ENCODE peak calls at places on chromosomes 12 and 14, in ten cellular contexts. G is pancreas; Z is stimulated activated CD4-positive, alpha-beta T cell treated with anti-CD3 and anti-CD28 coated beads, Interleukin-2, amount 100 ng/mL, for 48 hours; E is stimulated activated CD8-positive, alpha-beta memory T cell treated with anti-CD3 and anti-CD28 coated beads, Interleukin-12 subunit alpha, Interleukin-12 subunit beta, amount 100 ng/mL, for 4 hours; T is foreskin melanocyte; D is mammary epithelial cell; M is breast epithelium; Y is HL-60; U is MM.1S; S is WERI-Rb-1. R is an unnamed sample.

GRCh38 chr12:93813972-93814821 is 137.0 kb downstream of the CRADD start:
- DNase-seq in U (no peak), D (no peak), T (no peak), Z (no peak), G (no peak), Y (no peak), M (peak), S (no peak), E (no peak), R (peak)

GRCh38 chr14:73783107-73783727 is 68.4 kb upstream of the PTGR2 start:
- DNase-seq in Y (no peak), G (peak), U (no peak), T (no peak), M (no peak), D (no peak), E (no peak), S (no peak), Z (no peak), R (no peak)

GRCh38 chr12:47818701-47819543 is 781 bp downstream of the HDAC7 start:
- DNase-seq in Y (no peak), D (no peak), M (no peak), S (peak), G (peak), Z (peak), E (no peak), U (peak), T (no peak), R (no peak)

GRCh38 chr12:53180931-53181645 is 363 bp upstream of the CSAD start:
- DNase-seq in U (peak), T (peak), G (peak), D (peak), Z (peak), M (peak), Y (peak), S (peak), E (peak), R (peak)

GRCh38 chr12:25131270-25131669 is 63.7 kb downstream of the DNAI7 start:
- DNase-seq in Z (no peak), S (no peak), D (no peak), Y (no peak), T (no peak), G (no peak), U (no peak), M (no peak), E (no peak), R (no peak)

GRCh38 chr12:2719405-2719804 is 75.4 kb upstream of the FKBP4 start:
- DNase-seq in G (no peak), Y (no peak), U (no peak), E (no peak), T (no peak), Z (no peak), M (no peak), D (no peak), S (no peak), R (no peak)

GRCh38 chr14:71726639-71727085 is 205.6 kb upstream of the RGS6 start:
- DNase-seq in U (no peak), M (no peak), D (no peak), T (no peak), E (no peak), G (no peak), Y (no peak), Z (no peak), S (no peak), R (no peak)

GRCh38 chr12:115232455-115233156 is 548.6 kb upstream of the TBX3 start:
- DNase-seq in T (no peak), Z (no peak), Y (no peak), E (no peak), M (no peak), S (no peak), U (no peak), G (no peak), D (no peak), R (no peak)

GRCh38 chr14:66281036-66281776 is 205.0 kb upstream of the CCDC196 start:
- DNase-seq in Z (no peak), S (peak), T (no peak), E (no peak), Y (no peak), U (no peak), G (no peak), D (no peak), M (no peak), R (no peak)

GRCh38 chr14:33165144-33165925 is 226.7 kb downstream of the NPAS3 start:
- DNase-seq in Y (no peak), S (no peak), G (no peak), T (peak), Z (no peak), E (no peak), D (no peak), M (no peak), U (no peak), R (no peak)

GRCh38 chr14:58646479-58646878 is 8.7 kb downstream of the DACT1 start:
- DNase-seq in G (no peak), U (no peak), E (no peak), Y (no peak), S (no peak), D (no peak), M (no peak), T (no peak), Z (no peak), R (no peak)

GRCh38 chr14:37375566-37375965 is 177.8 kb downstream of the MIPOL1 start:
- DNase-seq in S (no peak), M (no peak), T (no peak), G (no peak), E (no peak), Y (no peak), D (no peak), Z (no peak), U (no peak), R (no peak)

GRCh38 chr14:52069617-52070431 is 965 bp upstream of the NID2 start:
- DNase-seq in U (no peak), Y (no peak), G (no peak), D (no peak), T (no peak), Z (no peak), M (no peak), E (no peak), S (no peak), R (no peak)

R was measured in prostate gland.